ENCODE peak calls at places on chromosomes 16 and 17, in six cellular contexts. L is H1, T is HepG2, V is K562, O is GM12878, S is GM12892. P is an unnamed sample.

GRCh38 chr17:13393841-13394710 is 207.7 kb downstream of the HS3ST3A1 start:
- DNase-seq in L (no peak), T (no peak), V (no peak), O (no peak), S (no peak), P (no peak)

GRCh38 chr16:66264311-66265105 is 102.0 kb upstream of the CDH5 start:
- DNase-seq in L (no peak), T (no peak), V (no peak), O (no peak), S (no peak), P (no peak)

GRCh38 chr17:81191116-81191515 is 25.1 kb upstream of the AATK start:
- DNase-seq in L (no peak), T (no peak), V (no peak), O (no peak), S (no peak), P (no peak)

GRCh38 chr17:64261422-64262124 is 1.5 kb downstream of the TEX2 start:
- DNase-seq in L (no peak), T (no peak), V (no peak), O (no peak), S (no peak), P (no peak)

GRCh38 chr17:56548661-56549060 is 44.8 kb upstream of the NOG start:
- DNase-seq in L (no peak), T (no peak), V (no peak), O (no peak), S (no peak), P (no peak)

GRCh38 chr17:77213778-77214132 is 73.0 kb downstream of the SEC14L1 start:
- DNase-seq in L (no peak), T (no peak), V (no peak), O (no peak), S (no peak), P (no peak)

GRCh38 chr16:55641430-55642056 is 14.2 kb upstream of the SLC6A2 start:
- DNase-seq in L (no peak), T (peak; percentile 42), V (no peak), O (no peak), S (no peak), P (no peak)

GRCh38 chr16:65896448-65897153 is 469.9 kb upstream of the CDH5 start:
- DNase-seq in L (no peak), T (peak; percentile 27), V (no peak), O (no peak), S (no peak), P (no peak)

GRCh38 chr17:17376362-17376761 is 73.2 kb downstream of the NT5M start:
- DNase-seq in L (no peak), T (peak; percentile 79), V (no peak), O (no peak), S (no peak), P (no peak)

GRCh38 chr17:45844695-45845375 is at the start of gene SPPL2C:
- DNase-seq in L (no peak), T (no peak), V (no peak), O (no peak), S (no peak), P (no peak)

GRCh38 chr16:66523861-66524354 is 26.0 kb downstream of the TK2 start:
- DNase-seq in L (no peak), T (no peak), V (no peak), O (no peak), S (no peak), P (no peak)

GRCh38 chr17:77420804-77421634 is 280.2 kb downstream of the SEC14L1 start:
- DNase-seq in L (peak; percentile 69), T (no peak), V (peak; percentile 74), O (no peak), S (no peak), P (no peak)

GRCh38 chr17:58338907-58339774 is 10.5 kb upstream of the TSPOAP1 start:
- DNase-seq in L (peak; percentile 73), T (peak; percentile 38), V (peak; percentile 80), O (peak; percentile 87), S (peak; percentile 54), P (no peak)

GRCh38 chr17:70327723-70328122 is 158.4 kb downstream of the KCNJ2 start:
- DNase-seq in L (no peak), T (no peak), V (no peak), O (no peak), S (no peak), P (no peak)

GRCh38 chr17:1574697-1575471 is 12.3 kb upstream of the PITPNA start:
- DNase-seq in L (peak; percentile 72), T (no peak), V (no peak), O (no peak), S (no peak), P (no peak)

GRCh38 chr17:79988163-79988971 is 47.3 kb downstream of the TBC1D16 start:
- DNase-seq in L (no peak), T (peak; percentile 99), V (no peak), O (no peak), S (no peak), P (no peak)

GRCh38 chr17:30344283-30345088 is 10.6 kb upstream of the TMIGD1 start:
- DNase-seq in L (no peak), T (peak; percentile 96), V (peak; percentile 16), O (no peak), S (no peak), P (no peak)

GRCh38 chr17:28346746-28347246 is 10.5 kb downstream of the POLDIP2 start:
- DNase-seq in L (no peak), T (peak; percentile 69), V (peak; percentile 36), O (no peak), S (no peak), P (no peak)

GRCh38 chr16:87778476-87778829 is 12.7 kb upstream of the KLHDC4 start:
- DNase-seq in L (no peak), T (no peak), V (no peak), O (no peak), S (no peak), P (no peak)

GRCh38 chr16:67963325-67964321 is 4.8 kb downstream of the SLC12A4 start:
- DNase-seq in L (peak; percentile 75), T (no peak), V (peak; percentile 60), O (no peak), S (no peak), P (no peak)

GRCh38 chr16:85635545-85636140 is 22.5 kb downstream of the GSE1 start:
- DNase-seq in L (no peak), T (no peak), V (no peak), O (no peak), S (no peak), P (no peak)

GRCh38 chr16:69325784-69326171 is 4.6 kb downstream of the PDF start:
- DNase-seq in L (no peak), T (no peak), V (no peak), O (no peak), S (no peak), P (no peak)

GRCh38 chr17:1491406-1492248 is 859 bp downstream of the MYO1C start:
- DNase-seq in L (peak; percentile 53), T (no peak), V (peak; percentile 87), O (no peak), S (peak; percentile 97), P (peak; percentile 92)

GRCh38 chr17:50922739-50923405 is 56.7 kb upstream of the TOB1 start:
- DNase-seq in L (no peak), T (no peak), V (no peak), O (no peak), S (no peak), P (no peak)

GRCh38 chr17:43736389-43736788 is 22.2 kb downstream of the SOST start:
- DNase-seq in L (no peak), T (no peak), V (no peak), O (no peak), S (no peak), P (no peak)

GRCh38 chr17:9151091-9151490 is 129.8 kb downstream of the NTN1 start:
- DNase-seq in L (no peak), T (peak; percentile 77), V (no peak), O (no peak), S (no peak), P (no peak)

GRCh38 chr16:48592839-48593429 is 17.0 kb downstream of the N4BP1 start:
- DNase-seq in L (no peak), T (no peak), V (no peak), O (no peak), S (no peak), P (no peak)

DNA sequence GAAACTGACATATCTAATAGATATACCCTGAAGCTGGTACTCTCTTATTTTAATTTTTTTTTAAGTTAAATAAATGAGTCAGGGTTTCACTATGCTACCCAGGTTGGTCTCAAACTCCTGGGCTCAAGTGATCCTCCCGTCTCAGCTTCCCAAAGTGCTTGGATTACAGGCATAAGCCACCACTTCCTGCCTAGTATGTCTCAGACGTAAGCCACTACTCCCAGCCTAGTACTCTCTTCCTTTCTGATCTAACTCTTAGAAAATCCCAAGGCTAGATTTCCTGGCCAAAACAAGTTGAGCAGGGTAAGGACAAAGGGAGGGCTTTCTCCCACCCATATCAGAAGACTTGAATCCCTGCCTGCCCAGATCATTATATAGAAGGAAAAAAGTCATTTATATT is 33.7 kb downstream of the HOXB1 start:
- DNase-seq in L (no peak), T (no peak), V (no peak), O (no peak), S (no peak), P (no peak)
- TF ChIP-seq TAF1 in L (no peak), T (no peak), V (no peak), O (no peak), S (no peak), P (no peak)

GRCh38 chr16:84303023-84303422 is 8.3 kb downstream of the WFDC1 start:
- DNase-seq in L (no peak), T (no peak), V (no peak), O (no peak), S (no peak), P (no peak)
- TF ChIP-seq POLR2AphosphoS5 in L (no peak), T (no peak), V (no peak), O (no peak), S (no peak), P (no peak)

GRCh38 chr17:72456026-72456569 is 335.3 kb downstream of the SOX9 start:
- DNase-seq in L (no peak), T (peak; percentile 73), V (no peak), O (no peak), S (no peak), P (no peak)

GRCh38 chr17:72455562-72455961 is 334.7 kb downstream of the SOX9 start:
- DNase-seq in L (no peak), T (no peak), V (no peak), O (no peak), S (no peak), P (no peak)

GRCh38 chr17:72448019-72448418 is 327.2 kb downstream of the SOX9 start:
- DNase-seq in L (no peak), T (no peak), V (no peak), O (no peak), S (no peak), P (no peak)

GRCh38 chr17:72454342-72454741 is 333.5 kb downstream of the SOX9 start:
- DNase-seq in L (no peak), T (no peak), V (no peak), O (no peak), S (no peak), P (no peak)

GRCh38 chr17:72452286-72453173 is 331.7 kb downstream of the SOX9 start:
- DNase-seq in L (no peak), T (no peak), V (no peak), O (no peak), S (no peak), P (no peak)
- TF ChIP-seq POLR2A in L (no peak), T (no peak), V (no peak), O (no peak), S (no peak), P (no peak)

DNA sequence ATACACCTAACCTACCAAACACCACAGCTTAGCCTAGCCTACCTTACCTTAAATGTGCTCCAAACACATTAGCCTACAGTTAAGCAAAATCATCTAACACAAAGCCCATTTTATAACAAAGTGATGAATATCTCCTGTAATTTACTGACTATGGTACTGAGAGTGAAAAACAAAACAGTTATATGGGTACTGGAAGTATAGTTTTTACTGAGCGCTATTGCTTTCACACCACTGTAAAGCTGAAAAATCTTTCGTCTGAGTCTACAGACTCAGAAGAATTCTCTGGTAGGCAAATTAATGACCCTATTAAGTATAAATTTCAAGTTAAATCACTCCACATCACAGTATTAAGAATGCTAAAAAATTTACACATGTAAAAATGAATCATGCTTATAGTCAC is 3.4 kb downstream of the GRB2 start:
- DNase-seq in L (no peak), T (no peak), V (no peak), O (no peak), S (no peak), P (no peak)
- TF ChIP-seq TAF1 in L (no peak), T (no peak), V (no peak), O (no peak), S (no peak), P (no peak)

P was measured in GM12891.